ENCODE peak calls at places on chromosomes 13 and 19, in five cellular contexts. D, I, A, Z and T are unnamed samples.
A peak's percentile ranks its signal among the peaks of the same experiment; 100 is the strongest.

GRCh38 chr13:98782654-98783053 is 30.2 kb upstream of the SLC15A1 start:
- DNase-seq in D (no peak), A (no peak), Z (no peak), I (no peak), T (no peak)

GRCh38 chr13:34627499-34627898 is 314.6 kb upstream of the NBEA start:
- DNase-seq in I (no peak), Z (no peak), D (no peak), A (no peak), T (no peak)

GRCh38 chr13:100637380-100637779 is 37.2 kb downstream of the TMTC4 start:
- DNase-seq in Z (no peak), A (no peak), I (no peak), D (no peak), T (no peak)

GRCh38 chr19:1206733-1207301 is 1.2 kb downstream of the STK11 start:
- DNase-seq in D (no peak), A (peak; percentile 66), Z (peak; percentile 45), I (no peak), T (no peak)

GRCh38 chr19:54388803-54389144 is 24.0 kb upstream of the LAIR1 start:
- DNase-seq in Z (no peak), D (no peak), A (no peak), I (no peak), T (no peak)

GRCh38 chr19:8017808-8018207 is 12.4 kb upstream of the ELAVL1 start:
- DNase-seq in I (no peak), Z (peak; percentile 76), D (no peak), A (peak; percentile 75), T (no peak)

GRCh38 chr13:94858856-94859811 is 146.8 kb upstream of the SOX21 start:
- DNase-seq in D (no peak), I (no peak), Z (no peak), A (peak; percentile 52), T (no peak)

GRCh38 chr19:14114854-14115253 is 2.7 kb downstream of the PRKACA start:
- DNase-seq in I (peak; percentile 60), A (peak; percentile 82), D (no peak), Z (peak; percentile 52), T (no peak)

GRCh38 chr13:33490461-33491327 is 205.1 kb upstream of the STARD13 start:
- DNase-seq in A (no peak), Z (peak; percentile 26), I (no peak), D (peak; percentile 33), T (no peak)

GRCh38 chr13:50127726-50128291 is 112.6 kb downstream of the KCNRG start:
- DNase-seq in I (no peak), Z (no peak), D (no peak), A (no peak), T (no peak)

GRCh38 chr13:25648996-25649633 is 277.3 kb downstream of the ATP8A2 start:
- DNase-seq in I (no peak), A (no peak), Z (no peak), D (no peak), T (no peak)

GRCh38 chr19:17721821-17722220 is 2.5 kb downstream of the MAP1S start:
- DNase-seq in Z (no peak), A (peak; percentile 91), D (no peak), I (no peak), T (no peak)

GRCh38 chr13:51328488-51328887 is 11.0 kb upstream of the SERPINE3 start:
- DNase-seq in D (peak; percentile 77), I (no peak), A (no peak), Z (no peak), T (no peak)

GRCh38 chr13:33575378-33575777 is 242.6 kb upstream of the RFC3 start:
- DNase-seq in Z (no peak), A (peak; percentile 5), D (no peak), I (no peak), T (no peak)

GRCh38 chr19:47417746-47418594 is 1.4 kb downstream of the MEIS3 start:
- DNase-seq in I (peak; percentile 32), A (no peak), Z (no peak), D (no peak), T (no peak)

GRCh38 chr19:44356383-44357111 is at the start of gene ZNF112:
- DNase-seq in I (peak; percentile 67), Z (peak; percentile 77), D (peak; percentile 79), A (peak; percentile 68), T (peak; percentile 11)

GRCh38 chr13:94331281-94331680 is 148.2 kb downstream of the DCT start:
- DNase-seq in D (no peak), A (no peak), Z (no peak), I (no peak), T (no peak)

GRCh38 chr19:58356236-58356970 is 3.1 kb upstream of the A1BG start:
- DNase-seq in A (no peak), Z (no peak), I (no peak), D (no peak), T (no peak)

GRCh38 chr19:19704836-19705235 is 28.1 kb downstream of the ZNF14 start:
- DNase-seq in A (no peak), I (no peak), D (no peak), Z (no peak), T (no peak)

GRCh38 chr13:43195551-43195950 is 172.2 kb downstream of the DNAJC15 start:
- DNase-seq in I (no peak), D (no peak), A (no peak), Z (no peak), T (no peak)

GRCh38 chr19:16527971-16528521 is 14.2 kb downstream of the CHERP start:
- DNase-seq in D (no peak), A (peak; percentile 30), Z (peak; percentile 48), I (peak; percentile 61), T (no peak)

GRCh38 chr13:49922301-49922700 is 13.8 kb downstream of the SPRYD7 start:
- DNase-seq in I (no peak), Z (no peak), D (no peak), A (no peak), T (no peak)

GRCh38 chr19:11252665-11253355 is 9.5 kb downstream of the DOCK6 start:
- DNase-seq in D (no peak), I (no peak), A (no peak), Z (no peak), T (no peak)

GRCh38 chr13:19845758-19846157 is 17.7 kb downstream of the ZMYM5 start:
- DNase-seq in D (no peak), Z (peak; percentile 55), I (peak; percentile 32), A (no peak), T (no peak)

GRCh38 chr13:30762643-30763042 is 27.3 kb downstream of the ALOX5AP start:
- DNase-seq in I (no peak), A (no peak), Z (no peak), D (no peak), T (no peak)

GRCh38 chr19:48170817-48171347 is 402 bp downstream of the ZSWIM9 start:
- DNase-seq in Z (peak; percentile 14), D (no peak), A (no peak), I (peak; percentile 64), T (no peak)

DNA sequence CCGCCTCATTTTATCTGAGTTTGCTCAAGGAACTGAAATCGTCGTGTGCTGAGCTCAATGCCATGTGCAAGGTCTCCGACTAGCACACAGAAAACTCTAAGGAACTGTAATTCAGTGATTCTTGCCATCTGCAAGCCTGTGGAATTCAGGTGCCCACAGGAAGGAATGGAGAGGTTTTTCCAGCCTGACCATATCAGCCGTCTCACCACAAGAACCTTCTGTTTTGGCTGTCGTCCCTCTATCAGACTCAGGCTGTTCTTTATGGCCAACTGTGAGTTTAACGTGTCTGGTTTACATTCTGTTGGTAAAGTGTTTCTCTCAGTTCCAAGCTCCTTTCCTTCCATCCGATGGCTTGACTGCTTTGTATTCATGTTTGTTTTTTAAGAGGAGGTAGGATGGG is 293.5 kb downstream of the SPRY2 start:
- DNase-seq in A (no peak), Z (no peak), I (no peak), D (no peak), T (no peak)
- TF ChIP-seq GABPA in A (no peak), Z (no peak), I (no peak), D (no peak), T (no peak)

GRCh38 chr19:27911122-27911898 is 1301.6 kb downstream of the UQCRFS1 start:
- DNase-seq in A (no peak), D (no peak), Z (no peak), I (no peak), T (no peak)

GRCh38 chr19:27905074-27905473 is 1307.9 kb downstream of the UQCRFS1 start:
- DNase-seq in D (no peak), A (no peak), I (no peak), Z (no peak), T (no peak)

GRCh38 chr19:27906081-27906480 is 1306.9 kb downstream of the UQCRFS1 start:
- DNase-seq in A (no peak), Z (no peak), D (no peak), I (no peak), T (no peak)

GRCh38 chr19:27909861-27910260 is 1303.1 kb downstream of the UQCRFS1 start:
- DNase-seq in D (no peak), I (no peak), A (no peak), Z (no peak), T (no peak)

GRCh38 chr19:27909185-27909840 is 1303.6 kb downstream of the UQCRFS1 start:
- DNase-seq in A (no peak), D (no peak), Z (peak; percentile 6), I (no peak), T (no peak)
- TF ChIP-seq GABPA in A (no peak), D (no peak), Z (no peak), I (no peak), T (no peak)

DNA sequence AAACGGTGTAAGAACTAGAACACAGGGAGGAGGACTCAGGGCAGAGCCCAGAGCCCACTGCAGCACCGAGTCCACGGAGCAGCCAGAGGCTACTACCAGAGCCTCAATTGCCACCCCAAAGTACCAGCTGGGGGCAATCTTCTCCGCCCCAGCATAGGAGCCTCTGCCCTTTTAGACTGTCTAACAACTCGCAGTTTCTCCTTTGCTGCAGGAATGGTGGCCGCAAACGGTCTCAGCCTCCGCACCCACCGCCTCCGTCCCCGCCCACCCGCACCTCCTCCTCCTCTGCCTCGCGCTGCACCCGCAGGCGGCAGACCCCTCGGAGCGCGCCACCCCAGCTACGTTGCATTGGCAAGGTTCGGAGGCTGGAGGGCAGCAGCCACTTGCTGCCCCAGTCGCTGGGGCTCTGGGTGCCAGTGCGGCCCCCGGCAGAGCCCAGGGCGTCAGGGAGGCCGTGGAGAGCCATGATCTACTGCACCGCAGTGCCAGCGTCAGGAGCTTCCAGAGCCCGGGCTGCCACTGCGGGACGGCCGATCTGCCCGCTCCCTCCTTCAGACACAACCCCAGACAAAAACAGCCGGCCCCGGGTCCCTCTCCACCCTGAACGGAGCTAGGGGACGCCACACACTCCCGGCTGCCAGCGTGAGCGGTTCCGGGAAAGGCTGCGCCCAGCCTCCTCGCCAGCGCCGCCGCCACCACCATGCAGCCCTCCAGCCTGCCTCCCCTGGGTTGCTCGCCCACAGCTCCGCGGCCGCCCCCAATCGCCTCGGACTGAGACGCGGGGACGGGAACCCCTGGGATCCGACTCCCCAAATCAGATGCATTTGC is 1.8 kb downstream of the FGF14 start:
- DNase-seq in D (no peak), A (peak; percentile 16), I (peak; percentile 78), Z (no peak), T (no peak)
- TF ChIP-seq GABPA in D (no peak), A (no peak), I (no peak), Z (no peak), T (no peak)

DNA sequence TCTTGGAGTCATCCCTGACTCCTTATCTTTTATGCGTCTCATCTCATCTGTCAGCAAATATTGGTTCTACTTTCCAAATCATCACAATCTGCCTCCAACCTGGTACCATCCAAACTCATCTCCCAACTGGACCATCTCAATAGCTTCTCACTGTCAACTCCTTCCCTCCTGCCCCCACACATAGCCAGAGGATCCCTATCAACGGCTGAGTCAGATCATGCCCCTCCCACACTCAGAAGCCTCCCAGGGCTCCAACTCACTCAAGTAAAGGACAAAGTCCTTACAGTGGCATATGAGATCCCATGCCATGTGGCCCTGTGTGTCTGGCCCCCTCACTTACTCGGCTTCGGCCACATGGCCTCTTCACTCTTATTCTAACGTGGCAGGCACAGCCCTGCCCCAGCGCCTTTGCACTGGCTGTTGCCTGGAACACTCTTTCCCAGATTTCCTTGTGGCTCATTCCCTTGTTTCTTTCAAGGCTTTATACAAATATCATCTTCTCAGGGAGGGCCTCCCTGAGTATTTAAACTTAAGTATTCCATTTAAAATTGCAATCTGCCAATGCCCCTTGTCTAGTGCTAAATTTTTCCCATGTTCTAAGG is 4.3 kb downstream of the SPRED3 start:
- DNase-seq in A (no peak), I (no peak), D (no peak), Z (peak; percentile 85), T (no peak)
- TF ChIP-seq GABPA in A (no peak), I (no peak), D (no peak), Z (no peak), T (no peak)